ENCODE peak calls at places on chromosomes 4 and X, in seven cellular contexts. One of them, this sample, is unnamed.
A peak's percentile ranks its signal among the peaks of the same experiment; 100 is the strongest.

GRCh38 chr4:91840359-91840758 is 463.4 kb upstream of the GRID2 start:
- DNase-seq in naive thymus-derived CD4-positive, alpha-beta T cell: no peak
- DNase-seq in adrenal gland: no peak
- DNase-seq in astrocyte: no peak
- DNase-seq in effector memory CD4-positive, alpha-beta T cell: no peak
- DNase-seq in suprapubic skin: no peak
- DNase-seq in H1: no peak
- DNase-seq in this sample: no peak

GRCh38 chr4:148222991-148223660 is 219.1 kb downstream of the NR3C2 start:
- DNase-seq in naive thymus-derived CD4-positive, alpha-beta T cell: no peak
- DNase-seq in adrenal gland: no peak
- DNase-seq in astrocyte: no peak
- DNase-seq in effector memory CD4-positive, alpha-beta T cell: no peak
- DNase-seq in suprapubic skin: no peak
- DNase-seq in H1: no peak
- DNase-seq in this sample: no peak

GRCh38 chr4:158162637-158163036 is 10.2 kb downstream of the GASK1B start:
- DNase-seq in naive thymus-derived CD4-positive, alpha-beta T cell: no peak
- DNase-seq in adrenal gland: no peak
- DNase-seq in astrocyte: no peak
- DNase-seq in effector memory CD4-positive, alpha-beta T cell: no peak
- DNase-seq in suprapubic skin: no peak
- DNase-seq in H1: no peak
- DNase-seq in this sample: no peak

GRCh38 chr4:17094811-17095210 is 196.4 kb upstream of the LDB2 start:
- DNase-seq in naive thymus-derived CD4-positive, alpha-beta T cell: no peak
- DNase-seq in adrenal gland: no peak
- DNase-seq in astrocyte: no peak
- DNase-seq in effector memory CD4-positive, alpha-beta T cell: no peak
- DNase-seq in suprapubic skin: no peak
- DNase-seq in H1: no peak
- DNase-seq in this sample: no peak

GRCh38 chr4:165803005-165803404 is 70.0 kb upstream of the TLL1 start:
- DNase-seq in naive thymus-derived CD4-positive, alpha-beta T cell: no peak
- DNase-seq in adrenal gland: no peak
- DNase-seq in astrocyte: no peak
- DNase-seq in effector memory CD4-positive, alpha-beta T cell: no peak
- DNase-seq in suprapubic skin: no peak
- DNase-seq in H1: no peak
- DNase-seq in this sample: no peak

GRCh38 chr4:87465739-87466366 is 43.5 kb downstream of the NUDT9 start:
- DNase-seq in naive thymus-derived CD4-positive, alpha-beta T cell: peak; percentile 41
- DNase-seq in adrenal gland: no peak
- DNase-seq in astrocyte: peak; percentile 32
- DNase-seq in effector memory CD4-positive, alpha-beta T cell: no peak
- DNase-seq in suprapubic skin: no peak
- DNase-seq in H1: no peak
- DNase-seq in this sample: peak; percentile 7

GRCh38 chr4:113013746-113014145 is 35.7 kb upstream of the ANK2 start:
- DNase-seq in naive thymus-derived CD4-positive, alpha-beta T cell: no peak
- DNase-seq in adrenal gland: no peak
- DNase-seq in astrocyte: no peak
- DNase-seq in effector memory CD4-positive, alpha-beta T cell: no peak
- DNase-seq in suprapubic skin: no peak
- DNase-seq in H1: no peak
- DNase-seq in this sample: no peak

GRCh38 chr4:163587867-163588266 is 93.4 kb downstream of the TMA16 start:
- DNase-seq in naive thymus-derived CD4-positive, alpha-beta T cell: no peak
- DNase-seq in adrenal gland: no peak
- DNase-seq in astrocyte: no peak
- DNase-seq in effector memory CD4-positive, alpha-beta T cell: no peak
- DNase-seq in suprapubic skin: no peak
- DNase-seq in H1: no peak
- DNase-seq in this sample: no peak

GRCh38 chr4:129328176-129328575 is 232.2 kb downstream of the C4orf33 start:
- DNase-seq in naive thymus-derived CD4-positive, alpha-beta T cell: no peak
- DNase-seq in adrenal gland: no peak
- DNase-seq in astrocyte: no peak
- DNase-seq in effector memory CD4-positive, alpha-beta T cell: no peak
- DNase-seq in suprapubic skin: no peak
- DNase-seq in H1: no peak
- DNase-seq in this sample: no peak

GRCh38 chr4:115113382-115114106 is at the start of gene NDST4:
- DNase-seq in naive thymus-derived CD4-positive, alpha-beta T cell: no peak
- DNase-seq in adrenal gland: no peak
- DNase-seq in astrocyte: peak; percentile 77
- DNase-seq in effector memory CD4-positive, alpha-beta T cell: no peak
- DNase-seq in suprapubic skin: no peak
- DNase-seq in H1: no peak
- DNase-seq in this sample: no peak

GRCh38 chr4:98377626-98378025 is 116.4 kb downstream of the RAP1GDS1 start:
- DNase-seq in naive thymus-derived CD4-positive, alpha-beta T cell: no peak
- DNase-seq in adrenal gland: no peak
- DNase-seq in astrocyte: peak; percentile 45
- DNase-seq in effector memory CD4-positive, alpha-beta T cell: no peak
- DNase-seq in suprapubic skin: no peak
- DNase-seq in H1: no peak
- DNase-seq in this sample: no peak

GRCh38 chr4:150297861-150298474 is 219.7 kb downstream of the DCLK2 start:
- DNase-seq in naive thymus-derived CD4-positive, alpha-beta T cell: no peak
- DNase-seq in adrenal gland: peak; percentile 61
- DNase-seq in astrocyte: peak; percentile 48
- DNase-seq in effector memory CD4-positive, alpha-beta T cell: no peak
- DNase-seq in suprapubic skin: no peak
- DNase-seq in H1: no peak
- DNase-seq in this sample: no peak

GRCh38 chr4:8307714-8308113 is 38.2 kb downstream of the HTRA3 start:
- DNase-seq in naive thymus-derived CD4-positive, alpha-beta T cell: no peak
- DNase-seq in adrenal gland: no peak
- DNase-seq in astrocyte: no peak
- DNase-seq in effector memory CD4-positive, alpha-beta T cell: no peak
- DNase-seq in suprapubic skin: peak; percentile 60
- DNase-seq in H1: no peak
- DNase-seq in this sample: no peak

GRCh38 chr4:81389720-81390119 is 82.0 kb downstream of the RASGEF1B start:
- DNase-seq in naive thymus-derived CD4-positive, alpha-beta T cell: no peak
- DNase-seq in adrenal gland: no peak
- DNase-seq in astrocyte: no peak
- DNase-seq in effector memory CD4-positive, alpha-beta T cell: no peak
- DNase-seq in suprapubic skin: no peak
- DNase-seq in H1: no peak
- DNase-seq in this sample: no peak

GRCh38 chrX:100411802-100412333 is 1.8 kb upstream of the PCDH19 start:
- DNase-seq in naive thymus-derived CD4-positive, alpha-beta T cell: no peak
- DNase-seq in adrenal gland: no peak
- DNase-seq in astrocyte: no peak
- DNase-seq in effector memory CD4-positive, alpha-beta T cell: no peak
- DNase-seq in suprapubic skin: no peak
- DNase-seq in H1: no peak
- DNase-seq in this sample: no peak

GRCh38 chr4:8819421-8820177 is 52.0 kb downstream of the HMX1 start:
- DNase-seq in naive thymus-derived CD4-positive, alpha-beta T cell: no peak
- DNase-seq in adrenal gland: no peak
- DNase-seq in astrocyte: no peak
- DNase-seq in effector memory CD4-positive, alpha-beta T cell: no peak
- DNase-seq in suprapubic skin: peak; percentile 37
- DNase-seq in H1: no peak
- DNase-seq in this sample: no peak

GRCh38 chr4:110484029-110484428 is 8.1 kb downstream of the ENPEP start:
- DNase-seq in naive thymus-derived CD4-positive, alpha-beta T cell: no peak
- DNase-seq in adrenal gland: no peak
- DNase-seq in astrocyte: no peak
- DNase-seq in effector memory CD4-positive, alpha-beta T cell: no peak
- DNase-seq in suprapubic skin: no peak
- DNase-seq in H1: no peak
- DNase-seq in this sample: no peak

GRCh38 chr4:121107507-121107906 is 35.2 kb upstream of the NDNF start:
- DNase-seq in naive thymus-derived CD4-positive, alpha-beta T cell: no peak
- DNase-seq in adrenal gland: no peak
- DNase-seq in astrocyte: no peak
- DNase-seq in effector memory CD4-positive, alpha-beta T cell: no peak
- DNase-seq in suprapubic skin: no peak
- DNase-seq in H1: no peak
- DNase-seq in this sample: no peak

GRCh38 chr4:36551697-36552214 is 270.3 kb downstream of the DTHD1 start:
- DNase-seq in naive thymus-derived CD4-positive, alpha-beta T cell: peak; percentile 69
- DNase-seq in adrenal gland: no peak
- DNase-seq in astrocyte: no peak
- DNase-seq in effector memory CD4-positive, alpha-beta T cell: no peak
- DNase-seq in suprapubic skin: no peak
- DNase-seq in H1: peak; percentile 23
- DNase-seq in this sample: no peak

GRCh38 chrX:13377537-13377936 is 57.7 kb upstream of the ATXN3L start:
- DNase-seq in naive thymus-derived CD4-positive, alpha-beta T cell: no peak
- DNase-seq in adrenal gland: no peak
- DNase-seq in astrocyte: peak; percentile 95
- DNase-seq in effector memory CD4-positive, alpha-beta T cell: no peak
- DNase-seq in suprapubic skin: no peak
- DNase-seq in H1: no peak
- DNase-seq in this sample: no peak

GRCh38 chrX:125681507-125681906 is 361.8 kb downstream of the TEX13C start:
- DNase-seq in naive thymus-derived CD4-positive, alpha-beta T cell: no peak
- DNase-seq in adrenal gland: no peak
- DNase-seq in astrocyte: no peak
- DNase-seq in effector memory CD4-positive, alpha-beta T cell: no peak
- DNase-seq in suprapubic skin: no peak
- DNase-seq in H1: no peak
- DNase-seq in this sample: no peak

GRCh38 chr4:5922556-5922955 is 29.7 kb upstream of the CRMP1 start:
- DNase-seq in naive thymus-derived CD4-positive, alpha-beta T cell: no peak
- DNase-seq in adrenal gland: no peak
- DNase-seq in astrocyte: no peak
- DNase-seq in effector memory CD4-positive, alpha-beta T cell: no peak
- DNase-seq in suprapubic skin: no peak
- DNase-seq in H1: no peak
- DNase-seq in this sample: no peak
- H3K4me1 ChIP-seq in naive thymus-derived CD4-positive, alpha-beta T cell: no peaks in the 10 kb centered on the region
- H3K4me1 ChIP-seq in adrenal gland: no peaks in the 10 kb centered on the region
- H3K4me1 ChIP-seq in astrocyte: no peaks in the 10 kb centered on the region
- H3K4me1 ChIP-seq in effector memory CD4-positive, alpha-beta T cell: no peaks in the 10 kb centered on the region
- H3K4me1 ChIP-seq in suprapubic skin: no peaks in the 10 kb centered on the region
- H3K4me1 ChIP-seq in H1: no peaks in the 10 kb centered on the region
- H3K4me1 ChIP-seq in this sample: peaks cover 2% of the 10 kb centered on the region

DNA sequence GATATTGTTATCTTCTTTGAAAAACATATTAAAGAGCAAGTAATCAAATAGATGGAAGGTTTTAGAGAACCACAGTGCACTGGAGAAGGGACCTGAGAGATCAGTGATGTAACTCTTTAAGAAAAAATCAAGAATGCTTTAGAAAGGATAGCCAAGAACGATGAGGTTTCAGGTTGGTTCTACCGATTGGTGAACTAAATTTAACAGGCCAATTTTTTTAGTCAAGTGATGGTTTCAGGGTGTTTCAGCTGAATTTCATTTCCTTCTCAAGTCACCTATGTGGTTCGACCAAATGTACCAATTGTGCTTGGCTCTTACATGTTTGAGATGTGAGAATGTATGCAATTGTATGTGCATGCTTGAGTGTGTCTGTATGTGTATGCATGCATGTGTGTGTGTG is 26.5 kb downstream of the HS3ST1 start:
- DNase-seq in naive thymus-derived CD4-positive, alpha-beta T cell: no peak
- DNase-seq in adrenal gland: no peak
- DNase-seq in astrocyte: no peak
- DNase-seq in effector memory CD4-positive, alpha-beta T cell: no peak
- DNase-seq in suprapubic skin: no peak
- DNase-seq in H1: no peak
- DNase-seq in this sample: no peak
- H3K27me3 ChIP-seq in naive thymus-derived CD4-positive, alpha-beta T cell: no peaks in the 10 kb centered on the region
- H3K27me3 ChIP-seq in adrenal gland: no peaks in the 10 kb centered on the region
- H3K27me3 ChIP-seq in astrocyte: no peaks in the 10 kb centered on the region
- H3K27me3 ChIP-seq in effector memory CD4-positive, alpha-beta T cell: no peaks in the 10 kb centered on the region
- H3K27me3 ChIP-seq in suprapubic skin: no peaks in the 10 kb centered on the region
- H3K27me3 ChIP-seq in H1: no peaks in the 10 kb centered on the region
- H3K27me3 ChIP-seq in this sample: no peaks in the 10 kb centered on the region

GRCh38 chr4:38062894-38063168 is 102.6 kb downstream of the PTTG2 start:
- DNase-seq in naive thymus-derived CD4-positive, alpha-beta T cell: no peak
- DNase-seq in adrenal gland: no peak
- DNase-seq in astrocyte: no peak
- DNase-seq in effector memory CD4-positive, alpha-beta T cell: no peak
- DNase-seq in suprapubic skin: no peak
- DNase-seq in H1: no peak
- DNase-seq in this sample: no peak

GRCh38 chr4:38067499-38067898 is 107.3 kb downstream of the PTTG2 start:
- DNase-seq in naive thymus-derived CD4-positive, alpha-beta T cell: no peak
- DNase-seq in adrenal gland: no peak
- DNase-seq in astrocyte: no peak
- DNase-seq in effector memory CD4-positive, alpha-beta T cell: no peak
- DNase-seq in suprapubic skin: no peak
- DNase-seq in H1: no peak
- DNase-seq in this sample: no peak

GRCh38 chr4:38065181-38065580 is 105.0 kb downstream of the PTTG2 start:
- DNase-seq in naive thymus-derived CD4-positive, alpha-beta T cell: no peak
- DNase-seq in adrenal gland: no peak
- DNase-seq in astrocyte: no peak
- DNase-seq in effector memory CD4-positive, alpha-beta T cell: no peak
- DNase-seq in suprapubic skin: no peak
- DNase-seq in H1: no peak
- DNase-seq in this sample: no peak

GRCh38 chr4:38068107-38068506 is 107.9 kb downstream of the PTTG2 start:
- DNase-seq in naive thymus-derived CD4-positive, alpha-beta T cell: no peak
- DNase-seq in adrenal gland: no peak
- DNase-seq in astrocyte: no peak
- DNase-seq in effector memory CD4-positive, alpha-beta T cell: no peak
- DNase-seq in suprapubic skin: no peak
- DNase-seq in H1: no peak
- DNase-seq in this sample: no peak

DNA sequence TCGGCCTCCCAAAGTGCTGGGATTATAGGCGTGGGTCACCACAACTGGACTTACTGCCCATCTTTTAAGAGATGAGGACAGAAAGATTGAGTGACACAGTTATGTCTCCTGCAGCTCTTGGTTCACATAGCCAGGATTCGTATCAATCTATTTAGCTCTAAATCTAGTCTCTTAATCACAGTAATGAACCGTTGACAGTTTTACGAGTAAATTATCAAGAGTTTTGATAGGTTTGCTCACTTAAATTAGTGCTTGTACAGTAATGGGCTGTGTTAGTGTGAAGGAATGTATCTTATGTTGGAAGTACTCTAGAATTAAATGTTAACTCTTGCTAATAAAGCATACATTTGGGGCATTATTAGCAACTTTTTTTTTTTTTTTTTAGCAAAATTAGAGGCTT is 105.7 kb downstream of the PTTG2 start:
- DNase-seq in naive thymus-derived CD4-positive, alpha-beta T cell: no peak
- DNase-seq in adrenal gland: no peak
- DNase-seq in astrocyte: no peak
- DNase-seq in effector memory CD4-positive, alpha-beta T cell: no peak
- DNase-seq in suprapubic skin: no peak
- DNase-seq in H1: no peak
- DNase-seq in this sample: no peak
- H3K36me3 ChIP-seq in naive thymus-derived CD4-positive, alpha-beta T cell: no peaks in the 10 kb centered on the region
- H3K36me3 ChIP-seq in adrenal gland: no peaks in the 10 kb centered on the region
- H3K36me3 ChIP-seq in astrocyte: no peaks in the 10 kb centered on the region
- H3K36me3 ChIP-seq in effector memory CD4-positive, alpha-beta T cell: peaks cover 7% of the 10 kb centered on the region
- H3K36me3 ChIP-seq in suprapubic skin: no peaks in the 10 kb centered on the region
- H3K36me3 ChIP-seq in H1: no peaks in the 10 kb centered on the region
- H3K36me3 ChIP-seq in this sample: no peaks in the 10 kb centered on the region

DNA sequence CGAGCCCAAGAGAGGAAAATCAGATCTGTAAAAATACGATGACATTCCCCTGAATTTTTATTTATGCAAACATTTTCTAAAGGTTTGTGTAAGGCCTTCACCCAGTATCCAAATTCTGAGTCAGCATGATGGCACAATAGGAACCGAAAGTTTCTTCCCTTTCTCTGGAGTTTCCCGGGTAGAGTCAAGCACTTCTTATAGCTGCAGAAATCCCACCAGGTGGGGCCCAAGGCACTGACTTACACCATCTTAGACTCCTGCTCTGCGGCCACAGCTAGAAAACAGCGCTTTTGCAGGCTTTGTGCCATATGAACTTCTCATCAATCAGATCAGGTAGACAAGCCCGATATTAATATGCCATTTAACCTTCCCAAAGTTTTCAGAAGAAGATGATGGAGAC is 13.4 kb downstream of the LEF1 start:
- DNase-seq in naive thymus-derived CD4-positive, alpha-beta T cell: no peak
- DNase-seq in adrenal gland: peak; percentile 38
- DNase-seq in astrocyte: peak; percentile 18
- DNase-seq in effector memory CD4-positive, alpha-beta T cell: no peak
- DNase-seq in suprapubic skin: no peak
- DNase-seq in H1: no peak
- DNase-seq in this sample: no peak
- H3K4me1 ChIP-seq in naive thymus-derived CD4-positive, alpha-beta T cell: peaks cover 35% of the 10 kb centered on the region
- H3K4me1 ChIP-seq in adrenal gland: no peaks in the 10 kb centered on the region
- H3K4me1 ChIP-seq in astrocyte: peaks cover 3% of the 10 kb centered on the region
- H3K4me1 ChIP-seq in effector memory CD4-positive, alpha-beta T cell: peaks cover 49% of the 10 kb centered on the region
- H3K4me1 ChIP-seq in suprapubic skin: no peaks in the 10 kb centered on the region
- H3K4me1 ChIP-seq in H1: peaks cover 10% of the 10 kb centered on the region
- H3K4me1 ChIP-seq in this sample: no peaks in the 10 kb centered on the region

This sample was measured in iPS DF 6.9.